ENCODE peak calls at places on chromosome 4, in ten cellular contexts. One of them, this sample, is unnamed.

GRCh38 chr4:10198365-10198764 is 81.8 kb upstream of the WDR1 start:
- DNase-seq in mammary epithelial cell: no peak
- DNase-seq in upper lobe of right lung: no peak
- DNase-seq in mesenchymal stem cell: no peak
- DNase-seq in vagina: no peak
- DNase-seq in heart left ventricle: no peak
- DNase-seq in ovary: no peak
- DNase-seq in thyroid gland: no peak
- DNase-seq in endodermal cell: peak; percentile 55
- DNase-seq in cardiac muscle cell: no peak
- DNase-seq in this sample: no peak

GRCh38 chr4:10180927-10181744 is 64.5 kb upstream of the WDR1 start:
- DNase-seq in mammary epithelial cell: peak; percentile 47
- DNase-seq in upper lobe of right lung: no peak
- DNase-seq in mesenchymal stem cell: no peak
- DNase-seq in vagina: no peak
- DNase-seq in heart left ventricle: no peak
- DNase-seq in ovary: no peak
- DNase-seq in thyroid gland: no peak
- DNase-seq in endodermal cell: no peak
- DNase-seq in cardiac muscle cell: no peak
- DNase-seq in this sample: peak; percentile 70

GRCh38 chr4:7802093-7802726 is 137.5 kb downstream of the AFAP1 start:
- DNase-seq in mammary epithelial cell: peak; percentile 60
- DNase-seq in upper lobe of right lung: peak; percentile 80
- DNase-seq in mesenchymal stem cell: peak; percentile 84
- DNase-seq in vagina: no peak
- DNase-seq in heart left ventricle: peak; percentile 82
- DNase-seq in ovary: peak; percentile 86
- DNase-seq in thyroid gland: peak; percentile 82
- DNase-seq in endodermal cell: peak; percentile 96
- DNase-seq in cardiac muscle cell: peak; percentile 88
- DNase-seq in this sample: peak; percentile 70

GRCh38 chr4:80202784-80203553 is 5.7 kb downstream of the PRDM8 start:
- DNase-seq in mammary epithelial cell: no peak
- DNase-seq in upper lobe of right lung: peak; percentile 68
- DNase-seq in mesenchymal stem cell: peak; percentile 58
- DNase-seq in vagina: no peak
- DNase-seq in heart left ventricle: no peak
- DNase-seq in ovary: peak; percentile 69
- DNase-seq in thyroid gland: no peak
- DNase-seq in endodermal cell: peak; percentile 81
- DNase-seq in cardiac muscle cell: peak; percentile 55
- DNase-seq in this sample: no peak

GRCh38 chr4:151475338-151475737 is 66.4 kb downstream of the FHIP1A start:
- DNase-seq in mammary epithelial cell: no peak
- DNase-seq in upper lobe of right lung: no peak
- DNase-seq in mesenchymal stem cell: no peak
- DNase-seq in vagina: no peak
- DNase-seq in heart left ventricle: no peak
- DNase-seq in ovary: no peak
- DNase-seq in thyroid gland: peak; percentile 24
- DNase-seq in endodermal cell: no peak
- DNase-seq in cardiac muscle cell: no peak
- DNase-seq in this sample: no peak

GRCh38 chr4:55706526-55706925 is 70.4 kb upstream of the NMU start:
- DNase-seq in mammary epithelial cell: no peak
- DNase-seq in upper lobe of right lung: no peak
- DNase-seq in mesenchymal stem cell: no peak
- DNase-seq in vagina: no peak
- DNase-seq in heart left ventricle: no peak
- DNase-seq in ovary: no peak
- DNase-seq in thyroid gland: no peak
- DNase-seq in endodermal cell: no peak
- DNase-seq in cardiac muscle cell: no peak
- DNase-seq in this sample: no peak

GRCh38 chr4:98528882-98529281 is 129.5 kb downstream of the TSPAN5 start:
- DNase-seq in mammary epithelial cell: no peak
- DNase-seq in upper lobe of right lung: no peak
- DNase-seq in mesenchymal stem cell: no peak
- DNase-seq in vagina: no peak
- DNase-seq in heart left ventricle: no peak
- DNase-seq in ovary: no peak
- DNase-seq in thyroid gland: no peak
- DNase-seq in endodermal cell: no peak
- DNase-seq in cardiac muscle cell: no peak
- DNase-seq in this sample: no peak

GRCh38 chr4:19521151-19521550 is 730.6 kb upstream of the SLIT2 start:
- DNase-seq in mammary epithelial cell: no peak
- DNase-seq in upper lobe of right lung: no peak
- DNase-seq in mesenchymal stem cell: no peak
- DNase-seq in vagina: no peak
- DNase-seq in heart left ventricle: no peak
- DNase-seq in ovary: no peak
- DNase-seq in thyroid gland: no peak
- DNase-seq in endodermal cell: no peak
- DNase-seq in cardiac muscle cell: no peak
- DNase-seq in this sample: no peak

GRCh38 chr4:174216935-174217272 is 66.6 kb downstream of the FBXO8 start:
- DNase-seq in mammary epithelial cell: no peak
- DNase-seq in upper lobe of right lung: no peak
- DNase-seq in mesenchymal stem cell: no peak
- DNase-seq in vagina: no peak
- DNase-seq in heart left ventricle: no peak
- DNase-seq in ovary: no peak
- DNase-seq in thyroid gland: no peak
- DNase-seq in endodermal cell: no peak
- DNase-seq in cardiac muscle cell: no peak
- DNase-seq in this sample: no peak
- H3K4me3 ChIP-seq in mammary epithelial cell: no peak overlapping the region
- H3K4me3 ChIP-seq in upper lobe of right lung: no peak overlapping the region
- H3K4me3 ChIP-seq in mesenchymal stem cell: peak overlapping the region; percentile 76
- H3K4me3 ChIP-seq in vagina: no peak overlapping the region
- H3K4me3 ChIP-seq in heart left ventricle: peak overlapping the region; percentile 59
- H3K4me3 ChIP-seq in ovary: no peak overlapping the region
- H3K4me3 ChIP-seq in thyroid gland: no peak overlapping the region
- H3K4me3 ChIP-seq in endodermal cell: peak overlapping the region; percentile 69
- H3K4me3 ChIP-seq in cardiac muscle cell: peak overlapping the region; percentile 16
- H3K4me3 ChIP-seq in this sample: no peak overlapping the region

DNA sequence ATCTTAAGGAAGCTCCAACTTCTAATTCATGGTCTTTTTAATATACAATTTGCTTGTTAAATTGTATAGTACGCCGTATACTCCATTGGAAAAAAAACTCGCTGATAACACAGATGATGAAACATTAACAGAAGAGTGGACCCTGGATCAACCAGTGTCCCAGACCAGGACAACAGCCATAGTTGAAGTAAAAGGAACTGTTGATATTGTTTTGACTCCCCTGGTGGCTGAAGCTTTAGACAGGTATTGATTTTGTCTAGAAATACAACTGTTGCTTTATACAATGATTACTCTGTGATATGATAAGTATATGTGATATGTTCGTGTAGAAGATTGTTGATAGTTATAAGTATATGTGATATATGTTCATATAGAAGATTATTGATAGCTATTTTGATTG is 91.7 kb downstream of the BLTP1 start:
- DNase-seq in mammary epithelial cell: no peak
- DNase-seq in upper lobe of right lung: no peak
- DNase-seq in mesenchymal stem cell: no peak
- DNase-seq in vagina: no peak
- DNase-seq in heart left ventricle: no peak
- DNase-seq in ovary: no peak
- DNase-seq in thyroid gland: no peak
- DNase-seq in endodermal cell: no peak
- DNase-seq in cardiac muscle cell: no peak
- DNase-seq in this sample: no peak
- H3K27me3 ChIP-seq in mammary epithelial cell: no peaks in the 10 kb centered on the region
- H3K27me3 ChIP-seq in upper lobe of right lung: no peaks in the 10 kb centered on the region
- H3K27me3 ChIP-seq in mesenchymal stem cell: no peaks in the 10 kb centered on the region
- H3K27me3 ChIP-seq in vagina: no peaks in the 10 kb centered on the region
- H3K27me3 ChIP-seq in heart left ventricle: no peaks in the 10 kb centered on the region
- H3K27me3 ChIP-seq in ovary: no peaks in the 10 kb centered on the region
- H3K27me3 ChIP-seq in thyroid gland: no peaks in the 10 kb centered on the region
- H3K27me3 ChIP-seq in endodermal cell: no peaks in the 10 kb centered on the region
- H3K27me3 ChIP-seq in cardiac muscle cell: no peaks in the 10 kb centered on the region
- H3K27me3 ChIP-seq in this sample: no peaks in the 10 kb centered on the region

DNA sequence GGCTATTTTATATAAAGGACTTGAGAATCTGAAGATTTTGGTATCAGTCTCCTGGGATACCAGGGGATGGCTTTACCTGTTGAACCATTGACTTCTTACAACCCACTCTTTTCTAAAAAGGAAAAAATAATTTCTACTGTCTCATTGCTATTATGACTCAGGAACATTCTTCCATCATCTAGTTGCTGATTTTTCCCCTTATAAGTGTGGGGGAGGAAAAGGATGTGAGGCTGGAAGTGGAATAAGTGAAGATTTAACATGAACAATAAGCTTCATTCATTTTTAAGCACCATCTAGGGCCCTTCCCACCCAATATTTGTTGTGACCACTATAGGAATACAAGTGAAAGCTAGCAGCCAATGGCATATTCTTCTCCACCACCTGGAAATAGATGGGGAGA is 10.6 kb upstream of the MND1 start:
- DNase-seq in mammary epithelial cell: no peak
- DNase-seq in upper lobe of right lung: no peak
- DNase-seq in mesenchymal stem cell: no peak
- DNase-seq in vagina: no peak
- DNase-seq in heart left ventricle: no peak
- DNase-seq in ovary: no peak
- DNase-seq in thyroid gland: no peak
- DNase-seq in endodermal cell: no peak
- DNase-seq in cardiac muscle cell: no peak
- DNase-seq in this sample: no peak
- H3K36me3 ChIP-seq in mammary epithelial cell: no peaks in the 10 kb centered on the region
- H3K36me3 ChIP-seq in upper lobe of right lung: no peaks in the 10 kb centered on the region
- H3K36me3 ChIP-seq in mesenchymal stem cell: no peaks in the 10 kb centered on the region
- H3K36me3 ChIP-seq in vagina: peaks cover 6% of the 10 kb centered on the region
- H3K36me3 ChIP-seq in heart left ventricle: no peaks in the 10 kb centered on the region
- H3K36me3 ChIP-seq in ovary: no peaks in the 10 kb centered on the region
- H3K36me3 ChIP-seq in thyroid gland: peaks cover 6% of the 10 kb centered on the region
- H3K36me3 ChIP-seq in endodermal cell: peaks cover 74% of the 10 kb centered on the region
- H3K36me3 ChIP-seq in cardiac muscle cell: peaks cover 7% of the 10 kb centered on the region
- H3K36me3 ChIP-seq in this sample: no peaks in the 10 kb centered on the region

DNA sequence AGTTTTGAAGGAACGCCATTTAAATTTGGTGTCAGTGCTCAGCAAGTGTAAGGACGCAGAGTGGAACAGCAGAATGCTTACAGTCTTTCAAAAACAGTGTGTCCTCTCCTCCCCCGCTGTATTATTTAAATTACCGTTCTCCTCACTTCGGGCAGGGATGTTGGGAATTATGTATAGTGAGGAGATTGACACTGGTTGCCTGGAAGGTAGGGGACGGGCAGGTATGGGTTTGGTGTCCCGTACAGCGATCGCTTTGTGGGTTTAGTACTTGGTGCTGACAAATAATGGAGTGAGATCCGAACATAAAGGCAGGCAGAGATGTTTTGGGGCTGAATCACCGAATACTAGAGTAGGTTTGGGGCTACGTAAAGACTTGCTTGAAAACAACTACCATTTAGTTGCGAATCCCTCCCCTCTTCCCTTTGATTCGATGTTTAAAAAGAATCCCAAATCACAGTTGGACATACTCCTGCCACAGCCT is 2.1 kb upstream of the NKX3-2 start:
- DNase-seq in mammary epithelial cell: no peak
- DNase-seq in upper lobe of right lung: no peak
- DNase-seq in mesenchymal stem cell: peak; percentile 47
- DNase-seq in vagina: no peak
- DNase-seq in heart left ventricle: no peak
- DNase-seq in ovary: no peak
- DNase-seq in thyroid gland: no peak
- DNase-seq in endodermal cell: peak; percentile 58
- DNase-seq in cardiac muscle cell: no peak
- DNase-seq in this sample: no peak
- H3K4me3 ChIP-seq in mammary epithelial cell: no peak overlapping the region
- H3K4me3 ChIP-seq in upper lobe of right lung: no peak overlapping the region
- H3K4me3 ChIP-seq in mesenchymal stem cell: peak overlapping the region; percentile 50
- H3K4me3 ChIP-seq in vagina: no peak overlapping the region
- H3K4me3 ChIP-seq in heart left ventricle: no peak overlapping the region
- H3K4me3 ChIP-seq in ovary: no peak overlapping the region
- H3K4me3 ChIP-seq in thyroid gland: no peak overlapping the region
- H3K4me3 ChIP-seq in endodermal cell: peak overlapping the region; percentile 73
- H3K4me3 ChIP-seq in cardiac muscle cell: no peak overlapping the region
- H3K4me3 ChIP-seq in this sample: no peak overlapping the region

DNA sequence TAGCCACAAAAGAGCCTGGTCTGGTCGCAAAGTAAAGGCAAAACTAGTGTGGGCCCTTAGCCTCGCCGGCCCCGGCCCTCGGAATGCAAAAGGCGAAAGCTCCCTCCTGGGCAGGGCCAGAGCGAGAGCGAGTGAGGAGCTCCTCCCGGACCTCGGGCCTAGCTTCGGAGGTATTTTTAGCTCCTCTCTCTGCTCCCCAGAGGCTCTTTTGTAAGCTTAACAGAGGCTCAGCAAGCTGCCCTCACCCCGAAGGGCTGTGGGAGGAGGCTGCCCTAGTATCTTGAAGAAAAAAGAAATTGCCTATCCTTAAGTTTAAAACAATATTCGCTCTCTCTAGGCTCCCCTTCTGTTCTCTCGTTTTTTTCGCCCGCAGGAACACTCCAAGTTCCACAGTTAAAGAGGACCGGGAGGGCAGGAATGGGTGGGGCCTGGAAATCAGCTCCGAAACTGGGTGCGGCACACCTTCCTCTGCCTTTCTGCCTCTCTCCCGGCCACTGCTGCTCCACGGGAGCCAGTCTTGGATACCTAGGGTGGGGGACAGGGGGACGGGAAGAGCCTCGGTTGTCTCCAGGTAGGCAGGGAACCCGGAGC is 12.2 kb downstream of the HAND2 start:
- DNase-seq in mammary epithelial cell: no peak
- DNase-seq in upper lobe of right lung: no peak
- DNase-seq in mesenchymal stem cell: peak; percentile 84
- DNase-seq in vagina: peak; percentile 61
- DNase-seq in heart left ventricle: peak; percentile 56
- DNase-seq in ovary: no peak
- DNase-seq in thyroid gland: no peak
- DNase-seq in endodermal cell: peak; percentile 84
- DNase-seq in cardiac muscle cell: peak; percentile 87
- DNase-seq in this sample: no peak
- H3K27me3 ChIP-seq in mammary epithelial cell: peaks cover 72% of the 10 kb centered on the region
- H3K27me3 ChIP-seq in upper lobe of right lung: peaks cover 98% of the 10 kb centered on the region
- H3K27me3 ChIP-seq in mesenchymal stem cell: no peaks in the 10 kb centered on the region
- H3K27me3 ChIP-seq in vagina: peaks cover 4% of the 10 kb centered on the region
- H3K27me3 ChIP-seq in heart left ventricle: peaks cover 34% of the 10 kb centered on the region
- H3K27me3 ChIP-seq in ovary: no peaks in the 10 kb centered on the region
- H3K27me3 ChIP-seq in thyroid gland: peaks cover 57% of the 10 kb centered on the region
- H3K27me3 ChIP-seq in endodermal cell: peaks cover 100% of the 10 kb centered on the region
- H3K27me3 ChIP-seq in cardiac muscle cell: peaks cover 17% of the 10 kb centered on the region
- H3K27me3 ChIP-seq in this sample: peaks cover 55% of the 10 kb centered on the region

DNA sequence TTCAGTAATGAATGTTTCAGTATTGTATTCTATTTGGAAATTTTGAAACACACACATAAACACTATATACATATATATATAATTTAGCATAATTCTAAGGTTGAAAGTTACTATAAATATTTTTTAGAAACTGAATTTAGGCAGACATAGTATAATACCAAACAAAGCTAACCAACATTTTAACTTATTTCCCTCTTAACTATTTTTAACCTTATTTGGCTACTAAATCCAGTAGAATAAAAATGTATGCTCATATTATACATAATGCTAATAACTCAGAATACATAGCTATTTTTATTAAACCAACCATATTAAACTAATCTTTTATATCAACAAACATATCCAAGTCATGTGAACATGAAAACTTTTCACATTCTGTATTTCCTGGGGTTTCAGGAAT is 563.6 kb downstream of the ADGRL3 start:
- DNase-seq in mammary epithelial cell: no peak
- DNase-seq in upper lobe of right lung: no peak
- DNase-seq in mesenchymal stem cell: no peak
- DNase-seq in vagina: no peak
- DNase-seq in heart left ventricle: no peak
- DNase-seq in ovary: no peak
- DNase-seq in thyroid gland: no peak
- DNase-seq in endodermal cell: no peak
- DNase-seq in cardiac muscle cell: no peak
- DNase-seq in this sample: no peak
- H3K36me3 ChIP-seq in mammary epithelial cell: no peaks in the 10 kb centered on the region
- H3K36me3 ChIP-seq in upper lobe of right lung: no peaks in the 10 kb centered on the region
- H3K36me3 ChIP-seq in mesenchymal stem cell: no peaks in the 10 kb centered on the region
- H3K36me3 ChIP-seq in vagina: no peaks in the 10 kb centered on the region
- H3K36me3 ChIP-seq in heart left ventricle: no peaks in the 10 kb centered on the region
- H3K36me3 ChIP-seq in ovary: no peaks in the 10 kb centered on the region
- H3K36me3 ChIP-seq in thyroid gland: no peaks in the 10 kb centered on the region
- H3K36me3 ChIP-seq in endodermal cell: peaks cover 9% of the 10 kb centered on the region
- H3K36me3 ChIP-seq in cardiac muscle cell: no peaks in the 10 kb centered on the region
- H3K36me3 ChIP-seq in this sample: no peaks in the 10 kb centered on the region